ENCODE peak calls at places on chromosomes 5 and 9, in eight cellular contexts. One of them, this sample, is unnamed.

GRCh38 chr9:120151806-120152205 is 428.2 kb downstream of the CDK5RAP2 start:
- DNase-seq in activated T-cell treated with anti-CD3 and anti-CD28 coated beads, Interleukin-2, amount 50 U/mL, for 1 hour: no peak
- DNase-seq in NCI-H1092: peak; percentile 63
- DNase-seq in GM12865: no peak
- DNase-seq in Peyer's patch: no peak
- DNase-seq in brain microvascular endothelial cell: no peak
- DNase-seq in osteocyte: no peak
- DNase-seq in A673: no peak
- DNase-seq in this sample: no peak

GRCh38 chr9:5949103-5949699 is 58.5 kb downstream of the MLANA start:
- DNase-seq in brain microvascular endothelial cell: no peak
- DNase-seq in GM12865: peak; percentile 51
- DNase-seq in osteocyte: no peak
- DNase-seq in NCI-H1092: no peak
- DNase-seq in Peyer's patch: no peak
- DNase-seq in activated T-cell treated with anti-CD3 and anti-CD28 coated beads, Interleukin-2, amount 50 U/mL, for 1 hour: no peak
- DNase-seq in A673: peak; percentile 30
- DNase-seq in this sample: no peak

GRCh38 chr5:134227259-134227658 is 1.4 kb upstream of the PPP2CA start:
- DNase-seq in osteocyte: no peak
- DNase-seq in NCI-H1092: peak; percentile 1
- DNase-seq in activated T-cell treated with anti-CD3 and anti-CD28 coated beads, Interleukin-2, amount 50 U/mL, for 1 hour: peak; percentile 23
- DNase-seq in GM12865: peak; percentile 21
- DNase-seq in Peyer's patch: no peak
- DNase-seq in A673: peak; percentile 24
- DNase-seq in brain microvascular endothelial cell: no peak
- DNase-seq in this sample: no peak

GRCh38 chr5:67066815-67067214 is 129.8 kb downstream of the CD180 start:
- DNase-seq in Peyer's patch: no peak
- DNase-seq in GM12865: no peak
- DNase-seq in osteocyte: no peak
- DNase-seq in activated T-cell treated with anti-CD3 and anti-CD28 coated beads, Interleukin-2, amount 50 U/mL, for 1 hour: no peak
- DNase-seq in brain microvascular endothelial cell: no peak
- DNase-seq in A673: no peak
- DNase-seq in NCI-H1092: no peak
- DNase-seq in this sample: no peak

GRCh38 chr5:31717586-31717985 is 78.7 kb downstream of the PDZD2 start:
- DNase-seq in activated T-cell treated with anti-CD3 and anti-CD28 coated beads, Interleukin-2, amount 50 U/mL, for 1 hour: no peak
- DNase-seq in NCI-H1092: no peak
- DNase-seq in Peyer's patch: no peak
- DNase-seq in GM12865: no peak
- DNase-seq in brain microvascular endothelial cell: no peak
- DNase-seq in A673: peak; percentile 42
- DNase-seq in osteocyte: no peak
- DNase-seq in this sample: no peak

GRCh38 chr5:41510176-41510831 is at the start of gene PLCXD3:
- DNase-seq in osteocyte: peak; percentile 81
- DNase-seq in NCI-H1092: no peak
- DNase-seq in A673: peak; percentile 84
- DNase-seq in Peyer's patch: no peak
- DNase-seq in brain microvascular endothelial cell: no peak
- DNase-seq in GM12865: no peak
- DNase-seq in activated T-cell treated with anti-CD3 and anti-CD28 coated beads, Interleukin-2, amount 50 U/mL, for 1 hour: no peak
- DNase-seq in this sample: no peak

GRCh38 chr5:76582252-76583162 is 40.7 kb downstream of the F2RL2 start:
- DNase-seq in Peyer's patch: no peak
- DNase-seq in A673: no peak
- DNase-seq in NCI-H1092: no peak
- DNase-seq in GM12865: peak; percentile 71
- DNase-seq in brain microvascular endothelial cell: peak; percentile 84
- DNase-seq in osteocyte: no peak
- DNase-seq in activated T-cell treated with anti-CD3 and anti-CD28 coated beads, Interleukin-2, amount 50 U/mL, for 1 hour: no peak
- DNase-seq in this sample: no peak

GRCh38 chr9:92980085-92980745 is 32.9 kb downstream of the FGD3 start:
- DNase-seq in GM12865: no peak
- DNase-seq in brain microvascular endothelial cell: no peak
- DNase-seq in activated T-cell treated with anti-CD3 and anti-CD28 coated beads, Interleukin-2, amount 50 U/mL, for 1 hour: peak; percentile 31
- DNase-seq in Peyer's patch: no peak
- DNase-seq in A673: no peak
- DNase-seq in NCI-H1092: no peak
- DNase-seq in osteocyte: no peak
- DNase-seq in this sample: no peak

GRCh38 chr5:150517272-150518152 is 9.6 kb downstream of the NDST1 start:
- DNase-seq in NCI-H1092: peak; percentile 27
- DNase-seq in activated T-cell treated with anti-CD3 and anti-CD28 coated beads, Interleukin-2, amount 50 U/mL, for 1 hour: no peak
- DNase-seq in GM12865: no peak
- DNase-seq in Peyer's patch: no peak
- DNase-seq in A673: no peak
- DNase-seq in brain microvascular endothelial cell: peak; percentile 97
- DNase-seq in osteocyte: no peak
- DNase-seq in this sample: peak; percentile 92

GRCh38 chr9:16871358-16872151 is 1.1 kb upstream of the BNC2 start:
- DNase-seq in osteocyte: no peak
- DNase-seq in A673: peak; percentile 12
- DNase-seq in GM12865: peak; percentile 3
- DNase-seq in Peyer's patch: no peak
- DNase-seq in brain microvascular endothelial cell: peak; percentile 85
- DNase-seq in NCI-H1092: no peak
- DNase-seq in activated T-cell treated with anti-CD3 and anti-CD28 coated beads, Interleukin-2, amount 50 U/mL, for 1 hour: no peak
- DNase-seq in this sample: no peak

GRCh38 chr9:125558453-125559084 is 148.4 kb downstream of the MAPKAP1 start:
- DNase-seq in activated T-cell treated with anti-CD3 and anti-CD28 coated beads, Interleukin-2, amount 50 U/mL, for 1 hour: peak; percentile 21
- DNase-seq in A673: peak; percentile 79
- DNase-seq in Peyer's patch: peak; percentile 48
- DNase-seq in NCI-H1092: peak; percentile 58
- DNase-seq in brain microvascular endothelial cell: peak; percentile 77
- DNase-seq in osteocyte: no peak
- DNase-seq in GM12865: peak; percentile 85
- DNase-seq in this sample: no peak

GRCh38 chr5:175002128-175002527 is 277.7 kb downstream of the MSX2 start:
- DNase-seq in brain microvascular endothelial cell: no peak
- DNase-seq in Peyer's patch: no peak
- DNase-seq in NCI-H1092: no peak
- DNase-seq in A673: no peak
- DNase-seq in activated T-cell treated with anti-CD3 and anti-CD28 coated beads, Interleukin-2, amount 50 U/mL, for 1 hour: no peak
- DNase-seq in GM12865: no peak
- DNase-seq in osteocyte: no peak
- DNase-seq in this sample: no peak

GRCh38 chr5:16617272-16617973 is 626 bp upstream of the RETREG1 start:
- DNase-seq in NCI-H1092: peak; percentile 31
- DNase-seq in activated T-cell treated with anti-CD3 and anti-CD28 coated beads, Interleukin-2, amount 50 U/mL, for 1 hour: peak; percentile 70
- DNase-seq in osteocyte: no peak
- DNase-seq in brain microvascular endothelial cell: no peak
- DNase-seq in GM12865: no peak
- DNase-seq in A673: no peak
- DNase-seq in Peyer's patch: peak; percentile 48
- DNase-seq in this sample: no peak

GRCh38 chr9:121394292-121394691 is 24.2 kb upstream of the STOM start:
- DNase-seq in brain microvascular endothelial cell: peak; percentile 17
- DNase-seq in Peyer's patch: no peak
- DNase-seq in A673: no peak
- DNase-seq in osteocyte: no peak
- DNase-seq in activated T-cell treated with anti-CD3 and anti-CD28 coated beads, Interleukin-2, amount 50 U/mL, for 1 hour: no peak
- DNase-seq in NCI-H1092: no peak
- DNase-seq in GM12865: peak; percentile 18
- DNase-seq in this sample: no peak

GRCh38 chr5:83914662-83915418 is 194.2 kb upstream of the HAPLN1 start:
- DNase-seq in Peyer's patch: no peak
- DNase-seq in GM12865: no peak
- DNase-seq in osteocyte: no peak
- DNase-seq in A673: no peak
- DNase-seq in brain microvascular endothelial cell: peak; percentile 55
- DNase-seq in NCI-H1092: no peak
- DNase-seq in activated T-cell treated with anti-CD3 and anti-CD28 coated beads, Interleukin-2, amount 50 U/mL, for 1 hour: no peak
- DNase-seq in this sample: no peak

GRCh38 chr5:134374234-134374633 is 2.9 kb downstream of the UBE2B start:
- DNase-seq in activated T-cell treated with anti-CD3 and anti-CD28 coated beads, Interleukin-2, amount 50 U/mL, for 1 hour: no peak
- DNase-seq in NCI-H1092: no peak
- DNase-seq in brain microvascular endothelial cell: no peak
- DNase-seq in GM12865: peak; percentile 14
- DNase-seq in A673: no peak
- DNase-seq in Peyer's patch: no peak
- DNase-seq in osteocyte: no peak
- DNase-seq in this sample: no peak

GRCh38 chr9:37692622-37693221 is 42.0 kb downstream of the FRMPD1 start:
- DNase-seq in brain microvascular endothelial cell: no peak
- DNase-seq in A673: no peak
- DNase-seq in Peyer's patch: no peak
- DNase-seq in GM12865: no peak
- DNase-seq in NCI-H1092: no peak
- DNase-seq in osteocyte: no peak
- DNase-seq in activated T-cell treated with anti-CD3 and anti-CD28 coated beads, Interleukin-2, amount 50 U/mL, for 1 hour: no peak
- DNase-seq in this sample: no peak

GRCh38 chr5:26569241-26569928 is 469.0 kb downstream of the CDH9 start:
- DNase-seq in brain microvascular endothelial cell: no peak
- DNase-seq in osteocyte: no peak
- DNase-seq in GM12865: no peak
- DNase-seq in Peyer's patch: no peak
- DNase-seq in NCI-H1092: no peak
- DNase-seq in A673: no peak
- DNase-seq in activated T-cell treated with anti-CD3 and anti-CD28 coated beads, Interleukin-2, amount 50 U/mL, for 1 hour: no peak
- DNase-seq in this sample: no peak

GRCh38 chr5:113581388-113581787 is 67.9 kb downstream of the YTHDC2 start:
- DNase-seq in Peyer's patch: no peak
- DNase-seq in activated T-cell treated with anti-CD3 and anti-CD28 coated beads, Interleukin-2, amount 50 U/mL, for 1 hour: no peak
- DNase-seq in NCI-H1092: no peak
- DNase-seq in A673: no peak
- DNase-seq in GM12865: no peak
- DNase-seq in osteocyte: no peak
- DNase-seq in brain microvascular endothelial cell: no peak
- DNase-seq in this sample: no peak